ENCODE peak calls at places on chromosome 19, in nine cellular contexts. F, G, X, V, H, W, B, M and S are unnamed samples. For H3K4me1, the result is how much of the 10 kb centered on the place peaks cover.

GRCh38 chr19:38735257-38735686 is 9.0 kb downstream of the CAPN12 start:
- DNase-seq in F (peak), G (peak), X (peak), V (peak), H (peak), W (peak), B (peak), M (no peak), S (peak)

GRCh38 chr19:53102701-53103140 is 501 bp downstream of the ZNF160 start:
- DNase-seq in F (peak), G (peak), X (peak), V (no peak), H (peak), W (peak), B (peak), M (no peak), S (peak)

GRCh38 chr19:50205681-50206138 is 2.3 kb downstream of the MYH14 start:
- DNase-seq in F (no peak), G (peak), X (peak), V (peak), H (no peak), W (no peak), B (peak), M (no peak), S (no peak)

GRCh38 chr19:33459691-33460090 is 61.9 kb downstream of the PEPD start:
- DNase-seq in F (no peak), G (no peak), X (no peak), V (peak), H (peak), W (no peak), B (peak), M (no peak), S (no peak)

GRCh38 chr19:7799640-7800355 is 30.2 kb upstream of the EVI5L start:
- DNase-seq in F (peak), G (peak), X (peak), V (peak), H (peak), W (peak), B (peak), M (peak), S (peak)

GRCh38 chr19:7550987-7551761 is 15.7 kb downstream of the PNPLA6 start:
- DNase-seq in F (no peak), G (peak), X (peak), V (peak), H (peak), W (peak), B (peak), M (no peak), S (peak)

GRCh38 chr19:35959040-35959967 is 23.1 kb downstream of the LRFN3 start:
- DNase-seq in F (peak), G (peak), X (no peak), V (peak), H (no peak), W (no peak), B (peak), M (no peak), S (no peak)

GRCh38 chr19:19643158-19644053 is at the start of gene GMIP:
- DNase-seq in F (peak), G (peak), X (peak), V (peak), H (peak), W (peak), B (peak), M (peak), S (peak)

GRCh38 chr19:50155520-50156109 is 7.5 kb downstream of the IZUMO2 start:
- DNase-seq in F (no peak), G (no peak), X (no peak), V (peak), H (no peak), W (no peak), B (peak), M (no peak), S (no peak)

DNA sequence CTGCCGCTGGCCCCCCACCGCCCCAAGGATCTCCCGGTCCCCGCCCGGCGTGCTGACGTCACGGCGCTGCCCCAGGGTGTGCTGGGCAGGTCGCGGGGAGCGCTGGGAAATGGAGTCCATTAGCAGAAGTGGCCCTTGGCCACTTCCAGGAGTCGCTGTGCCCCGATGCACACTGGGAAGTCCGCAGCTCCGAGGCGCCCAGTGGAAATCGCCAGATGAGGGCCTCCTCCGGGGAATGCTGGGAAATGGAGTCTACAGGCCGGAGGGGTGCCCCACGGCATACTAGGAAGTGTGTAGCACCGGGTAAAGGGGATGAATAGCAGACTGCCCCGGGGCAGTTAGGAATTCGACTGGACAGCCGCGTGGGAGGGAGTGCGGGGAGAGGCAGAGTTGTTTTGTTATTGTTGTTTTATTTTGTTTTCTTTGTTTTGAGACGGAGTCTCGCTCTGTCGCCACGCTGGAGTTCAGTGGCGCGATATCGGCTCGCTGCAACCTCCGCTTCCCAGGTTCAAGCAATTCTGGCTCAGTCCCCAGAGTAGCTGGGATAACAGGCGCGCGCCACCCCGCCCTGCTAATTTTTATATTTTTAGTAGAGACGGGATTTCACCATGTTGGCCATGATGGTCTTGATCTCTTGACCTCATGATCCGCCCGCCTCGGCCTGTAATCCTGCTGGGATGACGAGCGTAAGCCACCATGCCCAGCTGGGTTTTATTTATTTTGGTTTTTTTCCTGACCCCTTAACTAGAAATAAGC is at the start of gene PPP1R12C:
- DNase-seq in F (peak), G (peak), X (peak), V (peak), H (peak), W (peak), B (peak), M (peak), S (peak)
- H3K4me1 ChIP-seq in F (under half), G (half or more), X (under half), V (under half), H (under half), W (under half), B (under half), M (half or more), S (under half)

GRCh38 chr19:40600086-40600917 is 867 bp upstream of the LTBP4 start:
- DNase-seq in F (no peak), G (no peak), X (no peak), V (peak), H (no peak), W (peak), B (peak), M (no peak), S (no peak)
- H3K4me1 ChIP-seq in F (half or more), G (half or more), X (half or more), V (under half), H (under half), W (under half), B (under half), M (half or more), S (under half)

DNA sequence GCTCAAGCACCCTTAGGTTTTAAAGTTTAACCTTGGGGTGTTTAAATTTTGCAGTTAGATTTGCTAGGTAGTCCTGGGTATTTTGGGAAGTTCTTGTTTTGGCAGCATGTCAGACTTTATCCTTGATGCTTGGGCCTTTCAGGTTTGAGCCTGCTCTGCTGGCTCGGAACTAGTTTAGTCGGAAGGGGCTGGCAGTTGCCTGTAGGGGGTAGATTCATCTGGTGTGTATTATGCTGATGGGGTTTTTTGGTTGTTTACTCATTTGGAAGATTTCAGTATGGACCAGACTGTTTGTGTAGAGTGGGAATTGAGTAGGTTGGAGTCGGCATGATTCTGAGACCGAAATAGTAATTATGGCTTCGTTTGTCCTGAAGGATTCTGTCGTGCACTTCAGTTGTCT is 15.1 kb downstream of the ILF3 start:
- DNase-seq in F (no peak), G (no peak), X (no peak), V (no peak), H (no peak), W (no peak), B (no peak), M (no peak), S (no peak)
- H3K4me1 ChIP-seq in F (under half), G (half or more), X (under half), V (under half), H (under half), W (under half), B (under half), M (half or more), S (under half)

DNA sequence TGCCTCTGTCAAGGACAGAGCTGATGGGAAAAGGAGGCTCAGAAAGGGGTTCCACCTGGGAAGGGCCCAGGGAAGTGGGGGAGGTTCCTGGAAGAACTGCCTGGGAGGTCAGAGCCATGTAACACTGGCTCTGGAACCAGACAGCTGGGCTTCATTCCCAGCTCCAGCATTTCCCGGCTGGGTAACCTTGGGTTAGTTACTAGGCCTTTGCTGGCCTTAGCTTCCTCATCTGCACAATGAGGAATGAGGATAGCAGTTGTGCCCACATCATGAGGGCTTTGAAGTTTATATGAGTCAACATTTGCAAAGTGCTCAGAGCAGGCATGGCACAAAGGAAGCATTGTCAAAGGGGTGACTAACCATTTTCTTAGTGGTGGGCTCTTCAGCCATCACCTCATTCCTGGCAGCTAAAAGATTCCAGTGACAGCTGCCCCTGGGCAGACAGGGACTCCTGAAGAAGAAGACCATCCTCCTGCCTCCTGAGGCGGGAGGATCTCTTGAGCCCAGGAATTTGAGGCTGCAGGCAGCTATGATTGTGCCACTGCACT is 1.7 kb upstream of the DNAJB1 start:
- DNase-seq in F (no peak), G (peak), X (peak), V (no peak), H (peak), W (peak), B (no peak), M (no peak), S (no peak)
- H3K4me1 ChIP-seq in F (half or more), G (under half), X (under half), V (under half), H (under half), W (under half), B (under half), M (under half), S (under half)

GRCh38 chr19:13083627-13084026 is 19.0 kb downstream of the LYL1 start:
- DNase-seq in F (no peak), G (no peak), X (no peak), V (no peak), H (no peak), W (no peak), B (no peak), M (no peak), S (no peak)
- H3K4me1 ChIP-seq in F (under half), G (half or more), X (under half), V (under half), H (under half), W (under half), B (under half), M (half or more), S (under half)

GRCh38 chr19:29966594-29967249 is 24.7 kb downstream of the URI1 start:
- DNase-seq in F (no peak), G (no peak), X (no peak), V (no peak), H (no peak), W (no peak), B (no peak), M (no peak), S (peak)
- H3K4me1 ChIP-seq in F (half or more), G (half or more), X (under half), V (under half), H (under half), W (under half), B (under half), M (half or more), S (under half)

GRCh38 chr19:3053780-3054179 is 8.5 kb downstream of the TLE5 start:
- DNase-seq in F (no peak), G (no peak), X (no peak), V (no peak), H (no peak), W (no peak), B (no peak), M (no peak), S (no peak)

GRCh38 chr19:3053218-3053621 is 9.1 kb downstream of the TLE5 start:
- DNase-seq in F (no peak), G (no peak), X (no peak), V (no peak), H (no peak), W (no peak), B (no peak), M (no peak), S (no peak)

GRCh38 chr19:3055741-3056453 is 6.4 kb downstream of the TLE5 start:
- DNase-seq in F (no peak), G (peak), X (peak), V (peak), H (no peak), W (peak), B (peak), M (no peak), S (no peak)

GRCh38 chr19:3054972-3055740 is 7.1 kb downstream of the TLE5 start:
- DNase-seq in F (no peak), G (no peak), X (no peak), V (no peak), H (no peak), W (no peak), B (no peak), M (no peak), S (no peak)

DNA sequence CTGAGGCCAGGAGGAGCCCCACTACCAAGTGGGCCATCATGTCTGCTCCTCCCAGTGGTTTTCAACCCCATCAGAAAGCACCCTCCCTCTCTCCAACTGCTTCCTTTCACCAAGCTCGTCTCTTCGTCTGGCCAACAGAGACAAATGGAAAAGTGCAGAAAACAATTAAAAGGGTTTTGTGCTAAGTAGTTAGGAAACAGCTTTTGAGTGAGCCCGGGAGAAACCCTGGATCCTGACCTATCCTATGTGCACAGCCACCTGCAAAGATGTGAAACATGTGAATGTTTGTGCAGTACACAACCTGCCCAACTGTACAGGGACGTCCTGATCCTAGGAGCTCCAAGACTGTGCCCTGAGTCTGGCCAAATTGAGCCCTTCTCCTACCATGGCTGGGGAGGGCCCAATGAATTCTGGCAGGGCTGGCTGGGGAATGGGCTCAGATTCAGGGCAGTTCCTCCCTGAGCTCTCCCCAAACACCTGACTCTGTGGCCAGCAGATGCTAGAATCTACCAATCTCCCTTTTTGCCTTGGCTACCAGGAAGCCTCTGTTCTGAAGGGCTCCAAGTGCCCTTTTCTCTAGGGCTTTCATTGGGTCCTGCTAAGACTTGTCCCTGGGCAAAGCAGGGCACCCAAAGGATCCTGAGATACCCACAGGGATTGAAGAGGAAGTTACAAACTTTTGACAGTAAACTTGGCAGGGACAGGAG is 7.9 kb downstream of the TLE5 start:
- DNase-seq in F (no peak), G (no peak), X (no peak), V (no peak), H (no peak), W (no peak), B (no peak), M (no peak), S (no peak)
- H3K4me1 ChIP-seq in F (half or more), G (half or more), X (half or more), V (under half), H (under half), W (under half), B (under half), M (half or more), S (under half)

GRCh38 chr19:47040869-47041268 is 7.6 kb downstream of the TMEM160 start:
- DNase-seq in F (no peak), G (no peak), X (no peak), V (no peak), H (no peak), W (no peak), B (peak), M (no peak), S (no peak)
- H3K4me1 ChIP-seq in F (under half), G (under half), X (under half), V (under half), H (under half), W (under half), B (under half), M (under half), S (under half)

DNA sequence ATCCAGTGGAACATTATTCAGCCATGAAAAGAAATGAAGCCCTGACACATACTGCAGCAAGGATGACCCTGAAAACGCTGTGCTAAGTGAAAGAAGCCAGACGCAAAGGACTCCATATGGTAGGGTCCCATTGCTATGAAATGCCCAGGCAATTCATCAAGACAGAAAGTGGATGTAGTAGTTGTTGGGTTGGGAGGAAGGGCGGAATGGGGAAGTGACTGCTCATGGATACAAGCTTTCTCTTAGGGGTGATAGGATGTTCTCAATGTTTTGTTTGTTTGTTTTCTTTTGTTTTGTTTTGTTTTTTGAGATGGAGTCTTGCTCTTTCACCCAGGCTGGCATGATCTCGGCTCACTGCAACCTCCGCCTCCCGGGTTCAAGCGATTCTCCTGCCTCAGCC is 11.1 kb upstream of the CEACAM16 start:
- DNase-seq in F (no peak), G (no peak), X (no peak), V (no peak), H (no peak), W (no peak), B (no peak), M (no peak), S (no peak)
- H3K4me1 ChIP-seq in F (under half), G (under half), X (half or more), V (under half), H (under half), W (under half), B (under half), M (under half), S (under half)